ENCODE peak calls at places on chromosomes 12 and 14, in five cellular contexts. R is MCF 10A, F is H9, S is MM.1S, K is transverse colon. M is an unnamed sample.

GRCh38 chr12:67578976-67579661 is 69.4 kb upstream of the DYRK2 start:
- DNase-seq in K (no peak), S (peak; percentile 30), F (no peak), R (no peak), M (no peak)

GRCh38 chr12:121697093-121697698 is 15.4 kb upstream of the TMEM120B start:
- DNase-seq in K (no peak), R (peak; percentile 61), F (no peak), S (peak; percentile 45), M (peak; percentile 57)

GRCh38 chr12:7015555-7016370 is 2.5 kb downstream of the LPCAT3 start:
- DNase-seq in F (no peak), K (no peak), S (no peak), R (no peak), M (no peak)

GRCh38 chr14:24051789-24052655 is at the start of gene CARMIL3:
- DNase-seq in K (peak; percentile 72), S (peak; percentile 52), F (peak; percentile 78), R (peak; percentile 27), M (peak; percentile 94)

GRCh38 chr14:32080001-32080510 is 3.0 kb downstream of the ARHGAP5 start:
- DNase-seq in K (no peak), F (no peak), S (no peak), R (no peak), M (no peak)

GRCh38 chr14:91996951-91997371 is 42.9 kb downstream of the TRIP11 start:
- DNase-seq in S (peak; percentile 24), K (no peak), F (no peak), R (peak; percentile 65), M (peak; percentile 22)

GRCh38 chr14:87049886-87050820 is 942.8 kb downstream of the GALC start:
- DNase-seq in K (no peak), R (peak; percentile 81), F (peak; percentile 54), S (peak; percentile 31), M (no peak)

GRCh38 chr12:109559601-109560000 is 13.7 kb downstream of the MMAB start:
- DNase-seq in F (no peak), S (no peak), R (no peak), K (no peak), M (no peak)

GRCh38 chr14:90816686-90817436 is 631 bp upstream of the TTC7B start:
- DNase-seq in K (no peak), F (no peak), R (no peak), S (no peak), M (no peak)

GRCh38 chr12:124601699-124602098 is 34.3 kb upstream of the NCOR2 start:
- DNase-seq in F (no peak), R (no peak), K (no peak), S (no peak), M (no peak)

GRCh38 chr12:57674691-57675090 is 19.2 kb upstream of the OS9 start:
- DNase-seq in K (no peak), F (no peak), R (no peak), S (no peak), M (no peak)

GRCh38 chr14:34997762-34998161 is 15.0 kb downstream of the SRP54 start:
- DNase-seq in F (no peak), R (no peak), K (no peak), S (no peak), M (no peak)

GRCh38 chr14:31968107-31968810 is 108.8 kb upstream of the ARHGAP5 start:
- DNase-seq in K (no peak), R (no peak), S (no peak), F (no peak), M (no peak)

GRCh38 chr14:96164861-96165490 is 39.7 kb upstream of the BDKRB2 start:
- DNase-seq in R (no peak), F (peak; percentile 10), K (no peak), S (no peak), M (no peak)

GRCh38 chr14:106377432-106377831 is 851.0 kb downstream of the TMEM121 start:
- DNase-seq in S (no peak), F (no peak), K (no peak), R (no peak), M (no peak)

GRCh38 chr12:121190523-121191031 is 19.4 kb upstream of the P2RX4 start:
- DNase-seq in F (no peak), K (no peak), S (no peak), R (peak; percentile 59), M (no peak)

GRCh38 chr14:55000381-55000780 is 26.5 kb downstream of the WDHD1 start:
- DNase-seq in S (no peak), K (no peak), R (peak; percentile 34), F (no peak), M (no peak)

GRCh38 chr12:131618303-131618658 is 92.6 kb upstream of the SFSWAP start:
- DNase-seq in R (peak; percentile 18), S (no peak), K (no peak), F (peak; percentile 71), M (no peak)

GRCh38 chr14:104878582-104878981 is 13.5 kb downstream of the CEP170B start:
- DNase-seq in F (no peak), S (no peak), R (no peak), K (no peak), M (no peak)

GRCh38 chr12:105257321-105257728 is 21.4 kb upstream of the APPL2 start:
- DNase-seq in R (peak; percentile 77), S (no peak), K (no peak), F (no peak), M (no peak)

GRCh38 chr12:25151476-25151875 is 43.5 kb downstream of the DNAI7 start:
- DNase-seq in S (no peak), K (peak; percentile 39), F (peak; percentile 50), R (peak; percentile 76), M (no peak)

GRCh38 chr12:11580125-11580751 is 69.2 kb upstream of the ETV6 start:
- DNase-seq in K (no peak), R (peak; percentile 99), S (no peak), F (no peak), M (no peak)

GRCh38 chr12:16325426-16325825 is 22.0 kb upstream of the MGST1 start:
- DNase-seq in R (peak; percentile 27), F (no peak), K (peak; percentile 74), S (no peak), M (no peak)

GRCh38 chr14:102928412-102929348 is 6.2 kb downstream of the AMN start:
- DNase-seq in R (no peak), S (no peak), F (peak; percentile 88), K (peak; percentile 96), M (peak; percentile 94)

GRCh38 chr12:21301-22189 is 45.0 kb upstream of the IQSEC3 start:
- DNase-seq in K (no peak), R (no peak), F (no peak), S (peak; percentile 6), M (peak; percentile 64)

GRCh38 chr12:84910549-84911241 is 1.9 kb downstream of the SLC6A15 start:
- DNase-seq in F (peak; percentile 32), R (no peak), S (no peak), K (no peak), M (no peak)

GRCh38 chr12:90631581-90631980 is 323.4 kb downstream of the CCER1 start:
- DNase-seq in F (no peak), R (no peak), K (no peak), S (no peak), M (no peak)

GRCh38 chr12:100391856-100392255 is 35.0 kb downstream of the SLC17A8 start:
- DNase-seq in R (peak; percentile 35), S (no peak), K (peak; percentile 42), F (no peak), M (no peak)

GRCh38 chr14:43168374-43168925 is 1338.6 kb downstream of the FSCB start:
- DNase-seq in K (peak; percentile 19), S (no peak), F (no peak), R (no peak), M (no peak)

GRCh38 chr12:663293-663871 is at the start of gene NINJ2:
- DNase-seq in S (no peak), R (no peak), F (no peak), K (no peak), M (no peak)

GRCh38 chr12:51051787-51052186 is 3.7 kb downstream of the LETMD1 start:
- DNase-seq in S (no peak), F (no peak), R (peak; percentile 6), K (no peak), M (no peak)

GRCh38 chr12:113232787-113233585 is 11.7 kb downstream of the TPCN1 start:
- DNase-seq in R (peak; percentile 34), F (peak; percentile 95), K (peak; percentile 44), S (no peak), M (peak; percentile 60)

DNA sequence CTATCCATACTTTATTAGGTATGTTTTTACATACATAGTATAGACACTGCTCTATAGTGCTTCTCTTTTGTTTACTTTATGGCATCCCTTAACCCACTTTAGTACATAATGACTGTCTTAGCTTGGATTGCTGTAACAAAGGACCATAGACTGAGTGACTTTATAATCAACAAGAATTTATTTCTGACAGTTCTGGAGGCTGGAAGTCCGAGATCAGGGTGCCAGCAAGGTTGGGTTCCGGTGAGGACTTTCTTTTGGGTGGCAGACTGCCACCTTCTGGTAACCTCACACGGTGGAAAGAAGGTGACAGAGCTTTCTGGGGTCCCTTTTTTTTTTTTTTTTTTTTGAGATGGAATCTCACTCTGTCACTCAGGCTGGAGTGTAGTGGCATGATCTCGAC is 48.6 kb upstream of the PPM1H start:
- DNase-seq in R (peak; percentile 4), K (no peak), S (no peak), F (peak; percentile 63), M (no peak)
- TF ChIP-seq CTCF in R (no peak), K (no peak), S (no peak), F (peak; percentile 62), M (no peak)

GRCh38 chr12:49920241-49920914 is 16.7 kb upstream of the FAIM2 start:
- DNase-seq in F (peak; percentile 28), S (no peak), R (peak; percentile 52), K (no peak), M (no peak)
- TF ChIP-seq CTCF in F (no peak), S (no peak), R (no peak), K (no peak), M (no peak)

GRCh38 chr12:98838282-98838681 is 193.2 kb downstream of the APAF1 start:
- DNase-seq in K (no peak), F (no peak), R (peak; percentile 12), S (no peak), M (no peak)
- TF ChIP-seq CTCF in K (no peak), F (peak; percentile 74), R (no peak), S (no peak), M (no peak)

GRCh38 chr14:75711796-75712211 is 50.8 kb downstream of the TTLL5 start:
- DNase-seq in R (peak; percentile 94), K (peak; percentile 13), F (peak; percentile 35), S (no peak), M (peak; percentile 25)

GRCh38 chr14:75705014-75705413 is 44.0 kb downstream of the TTLL5 start:
- DNase-seq in R (no peak), K (no peak), S (no peak), F (no peak), M (no peak)

GRCh38 chr14:75714993-75715392 is 53.9 kb downstream of the TTLL5 start:
- DNase-seq in S (no peak), F (no peak), K (no peak), R (no peak), M (no peak)

GRCh38 chr14:75711134-75711795 is 50.2 kb downstream of the TTLL5 start:
- DNase-seq in R (peak; percentile 65), K (no peak), F (no peak), S (no peak), M (peak; percentile 45)

DNA sequence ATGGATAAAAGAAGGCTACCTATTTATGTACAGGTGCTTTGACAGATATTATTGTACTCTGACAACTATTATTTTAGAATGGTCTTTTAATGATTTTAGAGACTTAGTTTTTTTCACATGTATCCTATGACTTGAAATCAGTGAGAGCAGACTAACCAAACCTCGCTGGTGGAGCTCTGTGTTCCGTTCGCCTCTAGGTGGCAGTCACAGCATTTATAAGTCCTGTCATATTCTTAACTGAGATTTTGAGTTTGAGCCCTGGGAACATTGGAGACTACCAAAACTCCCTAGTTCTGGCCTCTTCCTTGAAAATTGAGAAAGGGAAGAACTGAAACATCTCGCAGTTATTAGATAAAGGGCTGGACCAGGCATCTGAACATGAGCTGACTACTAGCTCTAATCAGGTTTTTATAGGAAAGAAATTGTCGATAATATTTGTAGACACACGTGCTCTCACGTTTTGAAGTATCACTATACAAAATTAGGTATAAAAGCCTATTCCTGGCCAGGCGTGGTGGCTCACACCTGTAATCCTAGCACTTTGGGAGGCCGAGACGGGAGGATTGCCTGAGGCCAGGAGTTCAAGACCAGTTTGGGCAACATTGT is 48.3 kb downstream of the TTLL5 start:
- DNase-seq in K (peak; percentile 70), F (peak; percentile 67), R (peak; percentile 80), S (peak; percentile 34), M (peak; percentile 67)
- TF ChIP-seq CTCF in K (peak; percentile 72), F (peak; percentile 86), R (peak; percentile 62), S (peak; percentile 57), M (peak; percentile 71)